ENCODE peak calls at places on chromosome 21, in nine cellular contexts. O, C, F, Z, P, Q, V, D and A are unnamed samples.
A peak's percentile ranks its signal among the peaks of the same experiment; 100 is the strongest.

GRCh38 chr21:31945576-31945975 is 72.8 kb downstream of the HUNK start:
- DNase-seq in O (no peak), C (no peak), F (no peak), Z (no peak), P (no peak), Q (peak; percentile 75), V (no peak), D (no peak), A (no peak)

GRCh38 chr21:29726061-29726460 is 213.7 kb downstream of the GRIK1 start:
- DNase-seq in O (no peak), C (no peak), F (no peak), Z (no peak), P (no peak), Q (no peak), V (no peak), D (no peak), A (no peak)

GRCh38 chr21:31397515-31397926 is 53.5 kb upstream of the TIAM1 start:
- DNase-seq in O (no peak), C (no peak), F (no peak), Z (no peak), P (no peak), Q (no peak), V (no peak), D (no peak), A (peak; percentile 91)

GRCh38 chr21:34037446-34037845 is 35.9 kb upstream of the MRPS6 start:
- DNase-seq in O (no peak), C (no peak), F (no peak), Z (no peak), P (no peak), Q (no peak), V (no peak), D (no peak), A (no peak)

GRCh38 chr21:44011123-44011773 is 861 bp upstream of the TRAPPC10 start:
- DNase-seq in O (no peak), C (no peak), F (no peak), Z (no peak), P (no peak), Q (no peak), V (no peak), D (no peak), A (no peak)

GRCh38 chr21:34593423-34593822 is 21.5 kb downstream of the RCAN1 start:
- DNase-seq in O (no peak), C (no peak), F (peak; percentile 95), Z (no peak), P (no peak), Q (no peak), V (no peak), D (no peak), A (no peak)

GRCh38 chr21:46355161-46356004 is 31.4 kb downstream of the PCNT start:
- DNase-seq in O (no peak), C (no peak), F (no peak), Z (peak; percentile 18), P (no peak), Q (no peak), V (no peak), D (no peak), A (no peak)

GRCh38 chr21:23541571-23541970 is 2065.7 kb downstream of the MRPL39 start:
- DNase-seq in O (no peak), C (no peak), F (no peak), Z (no peak), P (no peak), Q (no peak), V (no peak), D (no peak), A (no peak)

GRCh38 chr21:31299291-31300147 is 44.5 kb downstream of the TIAM1 start:
- DNase-seq in O (no peak), C (no peak), F (no peak), Z (no peak), P (no peak), Q (no peak), V (no peak), D (no peak), A (no peak)

GRCh38 chr21:42809577-42810440 is 69.5 kb downstream of the WDR4 start:
- DNase-seq in O (no peak), C (no peak), F (no peak), Z (no peak), P (no peak), Q (no peak), V (peak; percentile 32), D (no peak), A (no peak)

GRCh38 chr21:26965567-26966359 is 1.1 kb downstream of the ADAMTS5 start:
- DNase-seq in O (no peak), C (no peak), F (no peak), Z (no peak), P (no peak), Q (no peak), V (peak; percentile 66), D (no peak), A (no peak)

GRCh38 chr21:25573409-25574206 is 33.7 kb downstream of the MRPL39 start:
- DNase-seq in O (peak; percentile 16), C (no peak), F (no peak), Z (peak; percentile 19), P (no peak), Q (peak; percentile 77), V (no peak), D (no peak), A (no peak)

GRCh38 chr21:38277501-38278111 is 20.8 kb downstream of the KCNJ15 start:
- DNase-seq in O (peak; percentile 69), C (no peak), F (no peak), Z (no peak), P (no peak), Q (peak; percentile 94), V (no peak), D (no peak), A (no peak)

GRCh38 chr21:15222711-15223110 is 157.9 kb upstream of the NRIP1 start:
- DNase-seq in O (no peak), C (no peak), F (no peak), Z (no peak), P (no peak), Q (no peak), V (no peak), D (no peak), A (no peak)

GRCh38 chr21:20997308-20997632 is 939 bp upstream of the NCAM2 start:
- DNase-seq in O (no peak), C (no peak), F (no peak), Z (no peak), P (no peak), Q (no peak), V (no peak), D (no peak), A (peak; percentile 33)

GRCh38 chr21:42887321-42887720 is 5.8 kb upstream of the NDUFV3 start:
- DNase-seq in O (no peak), C (no peak), F (no peak), Z (no peak), P (no peak), Q (no peak), V (peak; percentile 1), D (no peak), A (no peak)

GRCh38 chr21:42746593-42747266 is 93.3 kb downstream of the PDE9A start:
- DNase-seq in O (no peak), C (no peak), F (no peak), Z (peak; percentile 7), P (no peak), Q (no peak), V (peak; percentile 92), D (peak; percentile 10), A (peak; percentile 48)

GRCh38 chr21:43827015-43827611 is 37.7 kb downstream of the RRP1 start:
- DNase-seq in O (no peak), C (no peak), F (no peak), Z (no peak), P (no peak), Q (no peak), V (peak; percentile 67), D (no peak), A (no peak)